ENCODE peak calls at places on chromosomes 13 and 19, in ten cellular contexts. X is AG09309; W is CD4-positive, alpha-beta memory T cell; P is lower leg skin; O is mucosa of descending colon; Z is fibroblast of lung; G is CD8-positive, alpha-beta memory T cell; D is thoracic aorta; F is aorta; A is HFF-Myc. K is an unnamed sample.

GRCh38 chr13:59514316-59514715 is 649.4 kb downstream of the DIAPH3 start:
- DNase-seq in X (no peak), W (no peak), A (no peak), F (no peak), O (no peak), Z (no peak), G (no peak), D (no peak), P (no peak), K (no peak)

GRCh38 chr19:29211562-29212416 is 1.2 kb downstream of the UQCRFS1 start:
- DNase-seq in P (no peak), A (no peak), O (no peak), X (no peak), W (peak; percentile 2), F (no peak), Z (peak; percentile 19), G (no peak), D (no peak), K (peak; percentile 5)

GRCh38 chr19:12194827-12195500 is 32.1 kb downstream of the ZNF136 start:
- DNase-seq in F (peak; percentile 88), P (peak; percentile 79), X (no peak), Z (peak; percentile 75), D (peak; percentile 38), A (no peak), G (peak; percentile 44), O (peak; percentile 91), W (peak; percentile 43), K (peak; percentile 65)

GRCh38 chr13:24199016-24199415 is 38.5 kb downstream of the SPATA13 start:
- DNase-seq in W (no peak), O (no peak), F (no peak), A (no peak), P (peak; percentile 47), X (no peak), Z (no peak), D (no peak), G (no peak), K (no peak)

GRCh38 chr13:33235078-33235477 is 50.5 kb downstream of the STARD13 start:
- DNase-seq in F (no peak), O (no peak), W (no peak), D (no peak), P (no peak), Z (peak; percentile 56), X (no peak), A (no peak), G (no peak), K (peak; percentile 35)

GRCh38 chr19:5466814-5467291 is 11.6 kb downstream of the ZNRF4 start:
- DNase-seq in G (no peak), X (no peak), D (no peak), W (no peak), P (no peak), Z (no peak), A (no peak), O (no peak), F (no peak), K (no peak)

GRCh38 chr19:6161271-6161850 is 25.9 kb downstream of the ACSBG2 start:
- DNase-seq in G (peak; percentile 49), F (no peak), Z (no peak), X (no peak), P (peak; percentile 15), W (peak; percentile 69), D (no peak), A (no peak), O (no peak), K (no peak)

GRCh38 chr13:23381877-23382276 is 51.6 kb downstream of the SACS start:
- DNase-seq in X (no peak), D (no peak), O (no peak), G (no peak), P (no peak), W (no peak), F (no peak), Z (no peak), A (no peak), K (no peak)

GRCh38 chr13:63110431-63110830 is 1694.8 kb upstream of the PCDH20 start:
- DNase-seq in O (no peak), P (no peak), G (no peak), A (no peak), X (peak; percentile 32), Z (no peak), D (no peak), F (no peak), W (no peak), K (no peak)

GRCh38 chr19:50263176-50263575 is 59.8 kb downstream of the MYH14 start:
- DNase-seq in G (no peak), W (no peak), P (no peak), D (no peak), F (no peak), O (no peak), A (no peak), X (no peak), Z (no peak), K (no peak)

GRCh38 chr13:93004919-93005318 is 221.7 kb upstream of the GPC6 start:
- DNase-seq in D (no peak), P (no peak), Z (no peak), X (peak; percentile 4), G (no peak), O (no peak), W (no peak), A (peak; percentile 4), F (no peak), K (no peak)

GRCh38 chr19:52048604-52049493 is at the start of gene ZNF432:
- DNase-seq in W (peak; percentile 91), Z (peak; percentile 94), D (peak; percentile 76), O (peak; percentile 94), F (peak; percentile 98), A (peak; percentile 63), P (peak; percentile 92), G (peak; percentile 72), X (peak; percentile 55), K (peak; percentile 96)
- H3K4me3 ChIP-seq in W (peak within 1 kb of the TSS; percentile 74), Z (peak within 1 kb of the TSS; percentile 83), D (peak within 1 kb of the TSS; percentile 82), O (peak within 1 kb of the TSS; percentile 37), F (peak within 1 kb of the TSS; percentile 74), A (peak within 1 kb of the TSS; percentile 51), P (peak within 1 kb of the TSS; percentile 57), G (peak within 1 kb of the TSS; percentile 92), X (peak within 1 kb of the TSS; percentile 80), K (peak within 1 kb of the TSS; percentile 65)

GRCh38 chr13:110916671-110917142 is 1.8 kb upstream of the ANKRD10 start:
- DNase-seq in P (no peak), A (no peak), G (no peak), Z (peak; percentile 51), W (no peak), D (no peak), F (no peak), X (peak; percentile 76), O (no peak), K (peak; percentile 79)
- H3K4me3 ChIP-seq in P (no peak overlapping the region), A (no peak overlapping the region), G (no peak overlapping the region), Z (peak overlapping the region; percentile 91), W (no peak overlapping the region), D (peak overlapping the region; percentile 95), F (no peak overlapping the region), X (no peak overlapping the region), O (no peak overlapping the region), K (no peak overlapping the region)

GRCh38 chr13:51613535-51613934 is 29.3 kb downstream of the WDFY2 start:
- DNase-seq in A (no peak), D (no peak), O (no peak), F (no peak), X (no peak), W (no peak), P (no peak), Z (no peak), G (no peak), K (no peak)

GRCh38 chr13:51612867-51613266 is 28.6 kb downstream of the WDFY2 start:
- DNase-seq in A (no peak), Z (no peak), D (no peak), P (no peak), G (no peak), X (no peak), O (no peak), W (no peak), F (no peak), K (no peak)

GRCh38 chr13:51619614-51620013 is 35.4 kb downstream of the WDFY2 start:
- DNase-seq in P (no peak), A (peak; percentile 50), F (no peak), X (peak; percentile 45), D (no peak), W (no peak), O (no peak), Z (peak; percentile 68), G (no peak), K (peak; percentile 73)

GRCh38 chr13:51618626-51619025 is 34.4 kb downstream of the WDFY2 start:
- DNase-seq in X (no peak), G (no peak), O (no peak), P (no peak), Z (no peak), A (no peak), W (no peak), F (no peak), D (no peak), K (no peak)

DNA sequence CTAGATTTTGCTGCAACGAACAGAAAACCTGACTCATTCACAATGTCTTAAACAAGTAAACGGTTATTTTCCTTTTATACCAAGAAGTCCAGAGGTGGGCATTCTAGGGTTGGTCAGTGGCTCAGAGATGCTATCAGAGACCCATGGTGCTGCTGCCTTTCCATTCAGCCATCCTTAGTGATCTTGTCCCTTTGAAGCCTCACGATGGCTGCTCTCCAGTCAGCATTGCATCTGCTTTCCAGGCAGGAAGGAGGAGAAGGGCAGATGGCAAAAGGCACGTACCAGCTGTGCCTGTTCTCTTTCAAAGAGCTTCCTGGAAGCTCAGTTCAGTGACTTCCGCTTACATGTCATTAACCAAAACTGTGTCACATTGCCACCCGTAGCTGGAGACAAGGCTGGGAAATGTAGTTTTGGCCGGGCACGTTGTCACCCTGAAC is 30.1 kb downstream of the WDFY2 start:
- DNase-seq in G (peak; percentile 10), W (peak; percentile 60), F (no peak), X (no peak), A (no peak), O (no peak), Z (no peak), P (peak; percentile 52), D (no peak), K (no peak)
- H3K4me3 ChIP-seq in G (peak overlapping the region; percentile 61), W (peak overlapping the region; percentile 39), F (no peak overlapping the region), X (no peak overlapping the region), A (no peak overlapping the region), O (no peak overlapping the region), Z (no peak overlapping the region), P (no peak overlapping the region), D (peak overlapping the region; percentile 35), K (no peak overlapping the region)

GRCh38 chr19:1567848-1568227 is 287 bp downstream of the MEX3D start:
- DNase-seq in F (no peak), D (no peak), W (no peak), O (peak; percentile 42), G (no peak), Z (no peak), A (no peak), X (no peak), P (no peak), K (no peak)

GRCh38 chr19:1568320-1569019 is at the start of gene MEX3D:
- DNase-seq in W (peak; percentile 81), X (no peak), D (no peak), A (no peak), P (peak; percentile 34), F (peak; percentile 91), O (peak; percentile 87), G (peak; percentile 79), Z (peak; percentile 54), K (peak; percentile 56)

GRCh38 chr19:1569997-1570396 is 1.9 kb upstream of the MEX3D start:
- DNase-seq in P (no peak), W (no peak), A (no peak), O (no peak), G (no peak), X (no peak), D (no peak), Z (no peak), F (no peak), K (no peak)

GRCh38 chr19:1566392-1567115 is 1.6 kb downstream of the MEX3D start:
- DNase-seq in Z (peak; percentile 79), O (peak; percentile 66), G (no peak), F (peak; percentile 87), D (no peak), W (no peak), X (peak; percentile 44), A (peak; percentile 37), P (no peak), K (peak; percentile 88)

GRCh38 chr19:1567116-1567847 is 843 bp downstream of the MEX3D start:
- DNase-seq in P (no peak), Z (no peak), O (no peak), A (no peak), G (no peak), X (no peak), D (no peak), F (no peak), W (peak; percentile 18), K (peak; percentile 8)
- H3K4me3 ChIP-seq in P (peak overlapping the region; percentile 50), Z (peak overlapping the region; percentile 81), O (peak overlapping the region; percentile 44), A (peak overlapping the region; percentile 59), G (no peak overlapping the region), X (peak overlapping the region; percentile 71), D (peak overlapping the region; percentile 86), F (peak overlapping the region; percentile 84), W (no peak overlapping the region), K (peak overlapping the region; percentile 62)

K was measured in astrocyte of the spinal cord.